ENCODE peak calls at places on chromosomes 11 and 22, in five cellular contexts. One of them, this sample, is unnamed.

GRCh38 chr22:24485608-24486007 is 9.5 kb upstream of the UPB1 start:
- DNase-seq in DND-41: no peak
- DNase-seq in astrocyte of the spinal cord: no peak
- DNase-seq in CD8-positive, alpha-beta T cell: no peak
- DNase-seq in fibroblast of mammary gland: no peak
- DNase-seq in this sample: no peak

GRCh38 chr22:46150615-46151423 is 493 bp downstream of the PPARA start:
- DNase-seq in DND-41: peak; percentile 59
- DNase-seq in astrocyte of the spinal cord: no peak
- DNase-seq in CD8-positive, alpha-beta T cell: peak; percentile 23
- DNase-seq in fibroblast of mammary gland: no peak
- DNase-seq in this sample: peak; percentile 74

GRCh38 chr22:26981520-26981919 is 324.1 kb downstream of the MIAT start:
- DNase-seq in DND-41: no peak
- DNase-seq in astrocyte of the spinal cord: no peak
- DNase-seq in CD8-positive, alpha-beta T cell: no peak
- DNase-seq in fibroblast of mammary gland: no peak
- DNase-seq in this sample: no peak

GRCh38 chr11:130413383-130414106 is 14.9 kb downstream of the ADAMTS8 start:
- DNase-seq in DND-41: no peak
- DNase-seq in astrocyte of the spinal cord: peak; percentile 88
- DNase-seq in CD8-positive, alpha-beta T cell: no peak
- DNase-seq in fibroblast of mammary gland: peak; percentile 94
- DNase-seq in this sample: no peak

GRCh38 chr22:50399751-50400331 is 56.7 kb downstream of the PPP6R2 start:
- DNase-seq in DND-41: no peak
- DNase-seq in astrocyte of the spinal cord: no peak
- DNase-seq in CD8-positive, alpha-beta T cell: no peak
- DNase-seq in fibroblast of mammary gland: peak; percentile 31
- DNase-seq in this sample: peak; percentile 56

GRCh38 chr22:42217019-42217751 is 53.3 kb downstream of the TCF20 start:
- DNase-seq in DND-41: no peak
- DNase-seq in astrocyte of the spinal cord: no peak
- DNase-seq in CD8-positive, alpha-beta T cell: no peak
- DNase-seq in fibroblast of mammary gland: peak; percentile 3
- DNase-seq in this sample: peak; percentile 60

GRCh38 chr11:103537904-103538502 is 428.8 kb downstream of the DYNC2H1 start:
- DNase-seq in DND-41: no peak
- DNase-seq in astrocyte of the spinal cord: peak; percentile 42
- DNase-seq in CD8-positive, alpha-beta T cell: no peak
- DNase-seq in fibroblast of mammary gland: peak; percentile 62
- DNase-seq in this sample: no peak

GRCh38 chr11:40285520-40285919 is 1173.9 kb downstream of the LRRC4C start:
- DNase-seq in DND-41: no peak
- DNase-seq in astrocyte of the spinal cord: no peak
- DNase-seq in CD8-positive, alpha-beta T cell: no peak
- DNase-seq in fibroblast of mammary gland: no peak
- DNase-seq in this sample: no peak

GRCh38 chr11:109794501-109794900 is 298.7 kb upstream of the ZC3H12C start:
- DNase-seq in DND-41: no peak
- DNase-seq in astrocyte of the spinal cord: peak; percentile 18
- DNase-seq in CD8-positive, alpha-beta T cell: no peak
- DNase-seq in fibroblast of mammary gland: peak; percentile 15
- DNase-seq in this sample: no peak

GRCh38 chr22:45785458-45785857 is 113.8 kb downstream of the ATXN10 start:
- DNase-seq in DND-41: no peak
- DNase-seq in astrocyte of the spinal cord: no peak
- DNase-seq in CD8-positive, alpha-beta T cell: no peak
- DNase-seq in fibroblast of mammary gland: peak; percentile 47
- DNase-seq in this sample: peak; percentile 35

GRCh38 chr11:61626580-61627380 is 45.9 kb upstream of the SYT7 start:
- DNase-seq in DND-41: no peak
- DNase-seq in astrocyte of the spinal cord: no peak
- DNase-seq in CD8-positive, alpha-beta T cell: no peak
- DNase-seq in fibroblast of mammary gland: no peak
- DNase-seq in this sample: no peak
- TF ChIP-seq CTCF in DND-41: no peak
- TF ChIP-seq CTCF in astrocyte of the spinal cord: no peak
- TF ChIP-seq CTCF in CD8-positive, alpha-beta T cell: no peak
- TF ChIP-seq CTCF in fibroblast of mammary gland: no peak
- TF ChIP-seq CTCF in this sample: no peak

GRCh38 chr11:59753650-59754493 is 1.3 kb upstream of the STX3 start:
- DNase-seq in DND-41: peak; percentile 74
- DNase-seq in astrocyte of the spinal cord: peak; percentile 68
- DNase-seq in CD8-positive, alpha-beta T cell: peak; percentile 65
- DNase-seq in fibroblast of mammary gland: peak; percentile 73
- DNase-seq in this sample: peak; percentile 90
- TF ChIP-seq CTCF in DND-41: peak; percentile 93
- TF ChIP-seq CTCF in astrocyte of the spinal cord: peak; percentile 89
- TF ChIP-seq CTCF in CD8-positive, alpha-beta T cell: peak; percentile 96
- TF ChIP-seq CTCF in fibroblast of mammary gland: peak; percentile 89
- TF ChIP-seq CTCF in this sample: peak; percentile 80

GRCh38 chr11:121444508-121444907 is 7.6 kb upstream of the SORL1 start:
- DNase-seq in DND-41: no peak
- DNase-seq in astrocyte of the spinal cord: no peak
- DNase-seq in CD8-positive, alpha-beta T cell: no peak
- DNase-seq in fibroblast of mammary gland: no peak
- DNase-seq in this sample: no peak

GRCh38 chr11:121445071-121445768 is 6.9 kb upstream of the SORL1 start:
- DNase-seq in DND-41: peak; percentile 37
- DNase-seq in astrocyte of the spinal cord: no peak
- DNase-seq in CD8-positive, alpha-beta T cell: no peak
- DNase-seq in fibroblast of mammary gland: no peak
- DNase-seq in this sample: no peak

GRCh38 chr11:121449123-121449522 is 3.0 kb upstream of the SORL1 start:
- DNase-seq in DND-41: no peak
- DNase-seq in astrocyte of the spinal cord: no peak
- DNase-seq in CD8-positive, alpha-beta T cell: no peak
- DNase-seq in fibroblast of mammary gland: no peak
- DNase-seq in this sample: no peak

GRCh38 chr11:121448431-121448941 is 3.6 kb upstream of the SORL1 start:
- DNase-seq in DND-41: no peak
- DNase-seq in astrocyte of the spinal cord: no peak
- DNase-seq in CD8-positive, alpha-beta T cell: no peak
- DNase-seq in fibroblast of mammary gland: no peak
- DNase-seq in this sample: no peak

GRCh38 chr11:121446752-121447156 is 5.4 kb upstream of the SORL1 start:
- DNase-seq in DND-41: no peak
- DNase-seq in astrocyte of the spinal cord: peak; percentile 33
- DNase-seq in CD8-positive, alpha-beta T cell: no peak
- DNase-seq in fibroblast of mammary gland: peak; percentile 41
- DNase-seq in this sample: peak; percentile 31
- TF ChIP-seq CTCF in DND-41: peak; percentile 47
- TF ChIP-seq CTCF in astrocyte of the spinal cord: peak; percentile 33
- TF ChIP-seq CTCF in CD8-positive, alpha-beta T cell: no peak
- TF ChIP-seq CTCF in fibroblast of mammary gland: peak; percentile 24
- TF ChIP-seq CTCF in this sample: peak; percentile 3

DNA sequence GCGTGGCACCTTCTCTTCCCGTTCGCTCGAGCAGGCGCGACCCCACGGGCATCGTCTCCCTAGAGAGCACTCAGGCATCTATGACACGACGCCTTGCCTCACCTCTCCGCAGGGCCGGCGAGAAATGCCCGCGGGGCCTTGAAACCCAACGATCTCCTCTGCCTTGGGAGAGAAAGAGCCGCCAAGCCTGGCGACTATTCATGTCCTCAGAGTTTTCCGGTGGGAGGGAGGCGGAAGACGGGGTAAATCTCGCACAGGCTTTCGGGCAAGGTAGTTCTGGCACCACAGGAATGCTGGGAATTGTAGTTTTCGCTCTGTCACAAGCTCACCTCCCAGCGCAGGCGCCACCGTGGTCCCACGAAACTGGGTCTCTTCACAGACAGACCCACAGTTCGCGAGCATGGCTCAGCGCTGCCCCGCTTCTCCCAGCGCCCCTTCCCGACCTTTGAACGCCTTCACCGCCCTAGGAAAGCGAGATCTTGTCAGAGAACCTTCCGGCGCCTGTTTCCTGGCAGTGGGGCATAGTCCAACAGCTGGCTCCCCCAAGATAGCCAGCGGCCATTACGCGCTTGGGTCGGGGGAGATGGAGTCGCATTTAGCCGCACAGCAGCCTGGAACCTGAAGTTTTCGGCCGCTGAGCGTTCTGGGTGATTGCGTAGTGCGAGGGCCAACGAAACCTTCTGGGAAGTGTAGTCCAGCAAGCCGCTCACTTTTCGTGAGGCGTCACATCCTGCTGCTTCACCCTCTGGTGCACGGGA is at the start of gene CCDC90B:
- DNase-seq in DND-41: peak; percentile 95
- DNase-seq in astrocyte of the spinal cord: peak; percentile 98
- DNase-seq in CD8-positive, alpha-beta T cell: peak; percentile 89
- DNase-seq in fibroblast of mammary gland: peak; percentile 98
- DNase-seq in this sample: peak; percentile 93
- TF ChIP-seq CTCF in DND-41: peak; percentile 76
- TF ChIP-seq CTCF in astrocyte of the spinal cord: peak; percentile 36
- TF ChIP-seq CTCF in CD8-positive, alpha-beta T cell: no peak
- TF ChIP-seq CTCF in fibroblast of mammary gland: peak; percentile 14
- TF ChIP-seq CTCF in this sample: peak; percentile 62

This sample was measured in GM10248.